ENCODE peak calls at places on chromosome 13, in seven cellular contexts. S is H1, M is mesendoderm, W is IMR-90, A is trophoblast cell, C is mesenchymal stem cell, H is neuronal stem cell. X is an unnamed sample.

GRCh38 chr13:97307882-97308624 is 85.9 kb downstream of the MBNL2 start:
- DNase-seq in S (no peak), M (peak), W (peak), A (peak), C (peak), H (peak), X (no peak)

GRCh38 chr13:113178070-113178895 is 19.8 kb downstream of the PROZ start:
- DNase-seq in S (no peak), M (peak), W (peak), A (peak), C (peak), H (no peak), X (no peak)

GRCh38 chr13:98925949-98926348 is 51.9 kb downstream of the DOCK9 start:
- DNase-seq in S (no peak), M (peak), W (no peak), A (peak), C (no peak), H (no peak), X (no peak)

GRCh38 chr13:100811431-100811830 is 136.8 kb upstream of the TMTC4 start:
- DNase-seq in S (no peak), M (no peak), W (no peak), A (no peak), C (no peak), H (peak), X (no peak)

GRCh38 chr13:41597348-41598041 is 140.1 kb downstream of the RGCC start:
- DNase-seq in S (no peak), M (no peak), W (peak), A (no peak), C (no peak), H (no peak), X (no peak)

GRCh38 chr13:50378513-50378970 is 363.3 kb downstream of the KCNRG start:
- DNase-seq in S (no peak), M (peak), W (no peak), A (no peak), C (no peak), H (no peak), X (no peak)

GRCh38 chr13:84455143-84455905 is 573.0 kb upstream of the SLITRK1 start:
- DNase-seq in S (no peak), M (peak), W (no peak), A (no peak), C (no peak), H (no peak), X (no peak)

GRCh38 chr13:48251616-48252081 is 18.6 kb downstream of the ITM2B start:
- DNase-seq in S (no peak), M (no peak), W (peak), A (peak), C (no peak), H (no peak), X (no peak)

GRCh38 chr13:110475550-110476219 is 85.8 kb downstream of the RAB20 start:
- DNase-seq in S (no peak), M (no peak), W (no peak), A (no peak), C (no peak), H (no peak), X (no peak)

GRCh38 chr13:22926176-22927007 is 254.4 kb upstream of the SGCG start:
- DNase-seq in S (peak), M (peak), W (no peak), A (peak), C (peak), H (no peak), X (peak)

GRCh38 chr13:25798998-25799397 is 252.8 kb downstream of the SHISA2 start:
- DNase-seq in S (no peak), M (no peak), W (no peak), A (no peak), C (no peak), H (no peak), X (no peak)

GRCh38 chr13:43058318-43058674 is 34.9 kb downstream of the DNAJC15 start:
- DNase-seq in S (no peak), M (peak), W (peak), A (peak), C (peak), H (no peak), X (peak)

GRCh38 chr13:105220063-105220462 is 1315.4 kb downstream of the EFNB2 start:
- DNase-seq in S (no peak), M (no peak), W (peak), A (no peak), C (no peak), H (no peak), X (no peak)

GRCh38 chr13:80022146-80022545 is 318.8 kb downstream of the SPRY2 start:
- DNase-seq in S (no peak), M (no peak), W (no peak), A (no peak), C (no peak), H (no peak), X (no peak)

GRCh38 chr13:53200498-53201453 is 172.2 kb downstream of the OLFM4 start:
- DNase-seq in S (peak), M (peak), W (peak), A (peak), C (peak), H (peak), X (peak)

GRCh38 chr13:23466144-23467002 is 32.9 kb upstream of the SACS start:
- DNase-seq in S (peak), M (peak), W (peak), A (peak), C (peak), H (peak), X (peak)

GRCh38 chr13:106284358-106284757 is 251.1 kb downstream of the EFNB2 start:
- DNase-seq in S (no peak), M (no peak), W (peak), A (peak), C (peak), H (no peak), X (no peak)

GRCh38 chr13:44921931-44922758 is 67.1 kb downstream of the NUFIP1 start:
- DNase-seq in S (no peak), M (no peak), W (peak), A (no peak), C (peak), H (no peak), X (no peak)

GRCh38 chr13:111259058-111259457 is 61.4 kb upstream of the TEX29 start:
- DNase-seq in S (peak), M (no peak), W (no peak), A (no peak), C (no peak), H (no peak), X (no peak)

GRCh38 chr13:23817833-23818232 is 71.4 kb downstream of the MIPEP start:
- DNase-seq in S (no peak), M (no peak), W (no peak), A (no peak), C (no peak), H (no peak), X (no peak)

GRCh38 chr13:42815686-42816085 is 34.3 kb downstream of the FAM216B start:
- DNase-seq in S (no peak), M (no peak), W (peak), A (no peak), C (no peak), H (no peak), X (no peak)

GRCh38 chr13:65894049-65894448 is 1336.1 kb downstream of the PCDH9 start:
- DNase-seq in S (no peak), M (no peak), W (no peak), A (no peak), C (no peak), H (no peak), X (no peak)

GRCh38 chr13:110877737-110878136 is 37.1 kb downstream of the ANKRD10 start:
- DNase-seq in S (no peak), M (no peak), W (peak), A (no peak), C (no peak), H (no peak), X (no peak)

GRCh38 chr13:105642511-105642958 is 892.9 kb downstream of the EFNB2 start:
- DNase-seq in S (no peak), M (no peak), W (peak), A (peak), C (peak), H (no peak), X (no peak)

GRCh38 chr13:98507060-98507797 is 69.7 kb downstream of the STK24 start:
- DNase-seq in S (no peak), M (peak), W (no peak), A (peak), C (peak), H (no peak), X (no peak)

GRCh38 chr13:64234255-64234654 is 2818.6 kb upstream of the PCDH20 start:
- DNase-seq in S (no peak), M (no peak), W (peak), A (no peak), C (peak), H (no peak), X (no peak)

GRCh38 chr13:32496574-32497160 is 41.9 kb downstream of the N4BP2L2 start:
- DNase-seq in S (no peak), M (no peak), W (no peak), A (peak), C (no peak), H (no peak), X (no peak)

GRCh38 chr13:28744091-28744536 is 25.3 kb upstream of the SLC46A3 start:
- DNase-seq in S (peak), M (peak), W (peak), A (peak), C (peak), H (no peak), X (peak)

GRCh38 chr13:64877176-64877575 is 2353.0 kb downstream of the PCDH9 start:
- DNase-seq in S (no peak), M (no peak), W (no peak), A (no peak), C (no peak), H (no peak), X (no peak)

GRCh38 chr13:66972659-66973058 is 257.5 kb downstream of the PCDH9 start:
- DNase-seq in S (no peak), M (no peak), W (peak), A (no peak), C (no peak), H (no peak), X (no peak)

GRCh38 chr13:70835349-70835748 is 727.1 kb upstream of the KLHL1 start:
- DNase-seq in S (no peak), M (no peak), W (no peak), A (no peak), C (no peak), H (no peak), X (no peak)

GRCh38 chr13:48542581-48543341 is 9.9 kb upstream of the RCBTB2 start:
- DNase-seq in S (peak), M (peak), W (peak), A (peak), C (peak), H (peak), X (peak)

GRCh38 chr13:107113387-107113786 is 545.5 kb upstream of the ARGLU1 start:
- DNase-seq in S (no peak), M (no peak), W (no peak), A (no peak), C (no peak), H (no peak), X (no peak)

DNA sequence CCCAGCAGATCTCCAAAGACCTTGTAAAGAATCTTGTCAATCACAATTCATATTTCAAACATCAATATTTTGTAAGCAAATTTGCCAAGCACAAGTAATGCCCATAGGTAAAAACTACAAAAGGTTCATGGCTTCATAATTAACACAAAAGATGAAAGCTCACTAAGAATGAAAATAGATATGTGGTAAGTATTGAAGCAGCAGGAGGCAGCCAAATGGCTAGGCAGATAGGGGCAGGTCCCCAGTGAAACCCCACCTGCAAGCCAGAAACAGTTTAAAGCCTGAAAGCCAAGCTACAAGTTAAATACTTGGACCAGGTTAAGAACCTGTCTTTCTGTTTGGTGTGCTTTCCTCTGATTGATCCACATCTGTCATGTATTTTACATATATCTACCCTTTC is 942.6 kb upstream of the SPRY2 start:
- DNase-seq in S (no peak), M (no peak), W (no peak), A (no peak), C (no peak), H (no peak), X (no peak)
- H4K8ac ChIP-seq in S (no peak), M (no peak), W (no peak), A (no peak), C (no peak), H (no peak), X (no peak)

GRCh38 chr13:72399351-72399750 is 328.1 kb downstream of the MZT1 start:
- DNase-seq in S (no peak), M (no peak), W (no peak), A (no peak), C (no peak), H (no peak), X (no peak)

GRCh38 chr13:72403396-72404010 is 323.9 kb downstream of the MZT1 start:
- DNase-seq in S (no peak), M (no peak), W (no peak), A (no peak), C (no peak), H (no peak), X (no peak)

GRCh38 chr13:72397265-72397664 is 330.2 kb downstream of the MZT1 start:
- DNase-seq in S (no peak), M (no peak), W (no peak), A (no peak), C (no peak), H (no peak), X (no peak)

GRCh38 chr13:72405441-72405840 is 322.0 kb downstream of the MZT1 start:
- DNase-seq in S (no peak), M (no peak), W (no peak), A (no peak), C (no peak), H (no peak), X (no peak)

DNA sequence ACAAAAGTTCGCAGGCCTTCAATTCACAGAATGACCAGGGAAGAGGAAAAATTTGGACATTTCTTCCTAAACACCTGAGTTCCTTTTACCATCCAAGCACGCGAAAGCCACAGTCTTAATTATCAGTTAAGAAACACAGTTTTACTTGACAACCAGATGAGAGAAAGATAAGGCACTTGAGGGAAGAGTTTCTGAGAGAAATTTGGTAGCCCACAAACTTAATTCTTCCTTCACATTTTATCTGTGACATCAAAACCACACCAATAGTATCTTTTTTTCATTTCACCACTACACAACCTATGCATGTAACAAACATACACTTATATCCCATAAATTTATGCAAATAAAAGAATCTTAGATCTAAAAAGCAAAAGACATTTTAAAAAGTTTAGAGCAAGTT is 326.6 kb downstream of the MZT1 start:
- DNase-seq in S (no peak), M (no peak), W (no peak), A (no peak), C (no peak), H (no peak), X (no peak)
- H4K8ac ChIP-seq in S (no peak), M (no peak), W (no peak), A (no peak), C (no peak), H (no peak), X (no peak)

GRCh38 chr13:21831654-21832324 is 160.9 kb downstream of the FGF9 start:
- DNase-seq in S (no peak), M (no peak), W (no peak), A (no peak), C (no peak), H (no peak), X (no peak)

GRCh38 chr13:21834511-21834910 is 163.6 kb downstream of the FGF9 start:
- DNase-seq in S (no peak), M (peak), W (no peak), A (no peak), C (no peak), H (no peak), X (no peak)

GRCh38 chr13:21837288-21837687 is 166.4 kb downstream of the FGF9 start:
- DNase-seq in S (no peak), M (no peak), W (no peak), A (no peak), C (no peak), H (no peak), X (no peak)

GRCh38 chr13:21837841-21838551 is 167.1 kb downstream of the FGF9 start:
- DNase-seq in S (no peak), M (peak), W (peak), A (peak), C (no peak), H (no peak), X (no peak)

DNA sequence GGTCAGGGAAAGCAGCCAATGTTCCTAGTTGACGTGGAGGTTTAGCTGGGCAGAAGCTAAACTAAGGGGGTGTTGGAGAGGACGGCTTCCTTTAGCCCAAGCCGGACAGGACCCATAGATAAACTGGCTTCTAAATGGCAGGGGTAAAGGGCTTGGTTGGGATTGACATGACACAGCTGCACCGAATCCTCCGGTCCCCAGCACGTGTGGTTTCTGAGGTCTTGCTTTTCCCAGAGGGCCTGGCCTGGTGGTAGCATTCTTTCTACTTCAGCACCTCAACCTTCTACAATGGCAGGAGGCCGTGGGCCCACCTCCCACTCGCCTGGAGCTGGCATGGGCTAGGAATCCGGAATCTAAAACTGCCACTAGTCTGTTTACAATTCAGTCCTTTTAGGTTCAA is 163.0 kb downstream of the FGF9 start:
- DNase-seq in S (no peak), M (no peak), W (no peak), A (no peak), C (no peak), H (no peak), X (no peak)
- H4K8ac ChIP-seq in S (no peak), M (no peak), W (no peak), A (no peak), C (no peak), H (no peak), X (no peak)

GRCh38 chr13:57470491-57470890 is 161.1 kb upstream of the PCDH17 start:
- DNase-seq in S (no peak), M (no peak), W (no peak), A (no peak), C (no peak), H (no peak), X (no peak)
- H4K8ac ChIP-seq in S (no peak), M (no peak), W (no peak), A (no peak), C (no peak), H (no peak), X (no peak)

GRCh38 chr13:31246918-31247317 is 47.1 kb downstream of the B3GLCT start:
- DNase-seq in S (no peak), M (no peak), W (no peak), A (no peak), C (no peak), H (no peak), X (no peak)

GRCh38 chr13:31250435-31250834 is 50.7 kb downstream of the B3GLCT start:
- DNase-seq in S (no peak), M (no peak), W (no peak), A (no peak), C (no peak), H (no peak), X (no peak)

GRCh38 chr13:31249140-31249539 is 49.4 kb downstream of the B3GLCT start:
- DNase-seq in S (no peak), M (no peak), W (no peak), A (no peak), C (no peak), H (no peak), X (no peak)

GRCh38 chr13:31245974-31246373 is 46.2 kb downstream of the B3GLCT start:
- DNase-seq in S (no peak), M (no peak), W (no peak), A (no peak), C (no peak), H (no peak), X (no peak)

GRCh38 chr13:31248361-31248760 is 48.6 kb downstream of the B3GLCT start:
- DNase-seq in S (no peak), M (no peak), W (no peak), A (no peak), C (no peak), H (no peak), X (no peak)
- H4K8ac ChIP-seq in S (no peak), M (no peak), W (no peak), A (no peak), C (no peak), H (no peak), X (no peak)

GRCh38 chr13:47166341-47166740 is 269.5 kb upstream of the HTR2A start:
- DNase-seq in S (no peak), M (no peak), W (no peak), A (no peak), C (peak), H (no peak), X (no peak)
- H4K8ac ChIP-seq in S (no peak), M (no peak), W (no peak), A (no peak), C (no peak), H (no peak), X (no peak)

GRCh38 chr13:46016216-46016615 is 36.3 kb downstream of the ZC3H13 start:
- DNase-seq in S (no peak), M (no peak), W (no peak), A (no peak), C (no peak), H (no peak), X (no peak)
- H4K8ac ChIP-seq in S (no peak), M (no peak), W (no peak), A (no peak), C (no peak), H (no peak), X (no peak)